ENCODE peak calls at places on chromosomes 3 and 15, in ten cellular contexts. W is frontal cortex; C is NCI-H774; D is GM12892; Y is tibial artery; K is dorsolateral prefrontal cortex; M is G401; T is skeletal muscle cell; V is A549; U is stimulated activated CD4-positive, alpha-beta T cell treated with anti-CD3 and anti-CD28 coated beads, Interleukin-12 subunit alpha, Interleukin-12 subunit beta, amount 100 ng/mL, for 24 hours. A is an unnamed sample.

GRCh38 chr3:162538906-162539305 is 1042.3 kb downstream of the OTOL1 start:
- DNase-seq in W (no peak), C (no peak), D (no peak), Y (no peak), K (no peak), M (no peak), T (peak; percentile 14), V (no peak), U (no peak), A (no peak)

GRCh38 chr3:69097407-69098086 is 12.8 kb downstream of the ARL6IP5 start:
- DNase-seq in W (no peak), C (no peak), D (no peak), Y (no peak), K (no peak), M (no peak), T (no peak), V (no peak), U (no peak), A (no peak)

GRCh38 chr3:121730940-121731687 is 18.4 kb downstream of the GOLGB1 start:
- DNase-seq in W (no peak), C (no peak), D (no peak), Y (no peak), K (no peak), M (no peak), T (no peak), V (no peak), U (no peak), A (no peak)

GRCh38 chr15:26051771-26052685 is 188.9 kb upstream of the ATP10A start:
- DNase-seq in W (no peak), C (no peak), D (no peak), Y (peak; percentile 70), K (no peak), M (peak; percentile 72), T (no peak), V (no peak), U (no peak), A (no peak)

GRCh38 chr3:150738688-150739087 is 24.3 kb downstream of the SIAH2 start:
- DNase-seq in W (no peak), C (no peak), D (no peak), Y (no peak), K (no peak), M (no peak), T (no peak), V (no peak), U (no peak), A (no peak)

GRCh38 chr3:29384640-29385039 is 103.8 kb downstream of the RBMS3 start:
- DNase-seq in W (no peak), C (no peak), D (no peak), Y (no peak), K (no peak), M (no peak), T (peak; percentile 86), V (no peak), U (no peak), A (no peak)

GRCh38 chr15:76065267-76065666 is 5.5 kb downstream of the TMEM266 start:
- DNase-seq in W (no peak), C (no peak), D (no peak), Y (no peak), K (no peak), M (peak; percentile 60), T (no peak), V (no peak), U (no peak), A (no peak)

GRCh38 chr3:141507392-141508066 is 20.7 kb downstream of the RASA2 start:
- DNase-seq in W (no peak), C (no peak), D (no peak), Y (no peak), K (no peak), M (no peak), T (no peak), V (no peak), U (no peak), A (no peak)

GRCh38 chr3:15768421-15769255 is 29.1 kb downstream of the ANKRD28 start:
- DNase-seq in W (no peak), C (peak; percentile 4), D (no peak), Y (no peak), K (no peak), M (peak; percentile 72), T (peak; percentile 88), V (peak; percentile 93), U (no peak), A (no peak)

GRCh38 chr3:34683851-34684250 is 885.4 kb downstream of the PDCD6IP start:
- DNase-seq in W (no peak), C (peak; percentile 29), D (no peak), Y (peak; percentile 71), K (peak; percentile 62), M (peak; percentile 27), T (no peak), V (peak; percentile 2), U (no peak), A (peak; percentile 4)

GRCh38 chr3:37945803-37946530 is 44.6 kb upstream of the VILL start:
- DNase-seq in W (no peak), C (no peak), D (no peak), Y (no peak), K (no peak), M (peak; percentile 68), T (no peak), V (peak; percentile 18), U (no peak), A (no peak)

GRCh38 chr15:79329186-79329611 is 18.3 kb downstream of the TMED3 start:
- DNase-seq in W (no peak), C (no peak), D (no peak), Y (no peak), K (no peak), M (no peak), T (peak; percentile 87), V (no peak), U (no peak), A (no peak)

GRCh38 chr3:42139740-42140453 is 48.7 kb downstream of the TRAK1 start:
- DNase-seq in W (no peak), C (no peak), D (no peak), Y (no peak), K (no peak), M (peak; percentile 59), T (no peak), V (no peak), U (no peak), A (no peak)

GRCh38 chr3:45426161-45426560 is 37.8 kb downstream of the LARS2 start:
- DNase-seq in W (no peak), C (peak; percentile 32), D (no peak), Y (no peak), K (no peak), M (no peak), T (no peak), V (no peak), U (no peak), A (no peak)

GRCh38 chr3:87548271-87548670 is 271.9 kb upstream of the POU1F1 start:
- DNase-seq in W (no peak), C (no peak), D (no peak), Y (no peak), K (no peak), M (no peak), T (no peak), V (no peak), U (no peak), A (no peak)

GRCh38 chr3:140584549-140584948 is 93.3 kb upstream of the TRIM42 start:
- DNase-seq in W (no peak), C (no peak), D (no peak), Y (no peak), K (no peak), M (no peak), T (no peak), V (no peak), U (no peak), A (no peak)

GRCh38 chr15:97652700-97653167 is 307.8 kb upstream of the ARRDC4 start:
- DNase-seq in W (no peak), C (peak; percentile 29), D (no peak), Y (no peak), K (peak; percentile 42), M (no peak), T (no peak), V (no peak), U (no peak), A (no peak)

GRCh38 chr15:98803228-98804056 is 155.1 kb downstream of the IGF1R start:
- DNase-seq in W (no peak), C (no peak), D (no peak), Y (no peak), K (no peak), M (no peak), T (no peak), V (no peak), U (no peak), A (no peak)

GRCh38 chr3:183210341-183210740 is 42.7 kb upstream of the B3GNT5 start:
- DNase-seq in W (no peak), C (no peak), D (no peak), Y (no peak), K (no peak), M (no peak), T (no peak), V (no peak), U (no peak), A (no peak)

GRCh38 chr3:37687966-37688365 is 173.7 kb upstream of the CTDSPL start:
- DNase-seq in W (no peak), C (no peak), D (no peak), Y (no peak), K (no peak), M (no peak), T (no peak), V (no peak), U (no peak), A (no peak)

GRCh38 chr3:119359476-119359998 is 65.4 kb downstream of the ARHGAP31 start:
- DNase-seq in W (no peak), C (no peak), D (no peak), Y (no peak), K (no peak), M (no peak), T (no peak), V (no peak), U (no peak), A (no peak)

GRCh38 chr3:159263750-159264561 is 462.1 kb downstream of the MFSD1 start:
- DNase-seq in W (no peak), C (peak; percentile 56), D (no peak), Y (no peak), K (no peak), M (peak; percentile 61), T (no peak), V (peak; percentile 19), U (no peak), A (no peak)

GRCh38 chr3:37770938-37771918 is 90.5 kb upstream of the CTDSPL start:
- DNase-seq in W (no peak), C (no peak), D (no peak), Y (peak; percentile 78), K (no peak), M (no peak), T (no peak), V (no peak), U (no peak), A (no peak)

GRCh38 chr3:149879872-149880271 is 66.9 kb downstream of the RNF13 start:
- DNase-seq in W (no peak), C (no peak), D (no peak), Y (peak; percentile 69), K (no peak), M (peak; percentile 47), T (peak; percentile 12), V (peak; percentile 8), U (no peak), A (no peak)

GRCh38 chr3:30934208-30934550 is 39.7 kb upstream of the GADL1 start:
- DNase-seq in W (no peak), C (peak; percentile 38), D (no peak), Y (no peak), K (no peak), M (peak; percentile 6), T (peak; percentile 21), V (peak; percentile 14), U (no peak), A (no peak)

GRCh38 chr15:69996842-69997478 is 100.8 kb downstream of the TLE3 start:
- DNase-seq in W (no peak), C (peak; percentile 87), D (no peak), Y (no peak), K (no peak), M (no peak), T (no peak), V (no peak), U (no peak), A (no peak)

GRCh38 chr15:75647370-75648155 is at the start of gene SNX33:
- DNase-seq in W (peak; percentile 73), C (peak; percentile 47), D (peak; percentile 74), Y (peak; percentile 93), K (peak; percentile 71), M (peak; percentile 62), T (peak; percentile 70), V (peak; percentile 89), U (peak; percentile 33), A (peak; percentile 37)